ENCODE peak calls at places on chromosomes 13 and 19, in ten cellular contexts. V is EL; I is mesenchymal stem cell; W is stimulated activated CD4-positive, alpha-beta T cell treated with anti-CD3 and anti-CD28 coated beads, Interleukin-15, amount 100 ng/mL, for 1 hour; Q is MM.1S; N is NCI-H1105; L is effector CD4-positive, alpha-beta T cell; G is cortex of kidney; A is endothelial cell; S is A549. B is an unnamed sample.

GRCh38 chr13:46184277-46184699 is 2.3 kb upstream of the LCP1 start:
- DNase-seq in N (no peak), I (no peak), A (peak; percentile 55), V (peak; percentile 19), L (peak; percentile 65), S (peak; percentile 22), Q (peak; percentile 72), W (peak; percentile 58), G (no peak), B (no peak)

GRCh38 chr19:58009666-58010301 is 7.2 kb upstream of the ZNF606 start:
- DNase-seq in N (peak; percentile 83), W (peak; percentile 34), S (peak; percentile 77), Q (no peak), A (no peak), I (no peak), V (peak; percentile 80), G (no peak), L (peak; percentile 32), B (peak; percentile 3)

GRCh38 chr19:18428173-18428836 is 9.1 kb downstream of the SSBP4 start:
- DNase-seq in N (no peak), G (no peak), S (no peak), I (no peak), Q (no peak), V (no peak), A (no peak), L (no peak), W (no peak), B (no peak)

GRCh38 chr19:54312436-54313362 is at the start of gene LILRA5:
- DNase-seq in S (no peak), V (no peak), N (no peak), G (no peak), W (no peak), I (no peak), L (no peak), Q (no peak), A (no peak), B (no peak)

GRCh38 chr13:43057653-43058317 is 34.4 kb downstream of the DNAJC15 start:
- DNase-seq in W (no peak), I (peak; percentile 18), Q (no peak), L (peak; percentile 53), V (peak; percentile 42), A (peak; percentile 24), G (no peak), N (peak; percentile 14), S (no peak), B (no peak)

GRCh38 chr19:269241-269640 is 22.0 kb downstream of the PLPP2 start:
- DNase-seq in L (no peak), Q (no peak), I (no peak), A (no peak), G (no peak), W (no peak), N (no peak), V (no peak), S (no peak), B (no peak)

GRCh38 chr13:113879506-113880360 is 15.9 kb upstream of the GAS6 start:
- DNase-seq in G (no peak), V (no peak), S (no peak), L (no peak), A (no peak), W (no peak), I (no peak), Q (peak; percentile 61), N (no peak), B (no peak)

GRCh38 chr19:35377656-35378055 is 6.8 kb downstream of the GPR42 start:
- DNase-seq in G (no peak), L (no peak), W (no peak), N (no peak), Q (no peak), S (no peak), V (no peak), I (no peak), A (no peak), B (no peak)

GRCh38 chr13:27919934-27920676 is at the start of gene PDX1:
- DNase-seq in G (no peak), V (peak; percentile 13), S (no peak), W (no peak), Q (no peak), A (peak; percentile 66), N (no peak), I (no peak), L (no peak), B (no peak)

GRCh38 chr19:7916137-7916907 is 1.7 kb downstream of the TGFBR3L start:
- DNase-seq in L (peak; percentile 39), A (no peak), W (no peak), I (peak; percentile 23), G (no peak), S (no peak), Q (peak; percentile 39), V (peak; percentile 32), N (peak; percentile 16), B (no peak)

GRCh38 chr13:25037057-25037813 is 58.7 kb upstream of the PABPC3 start:
- DNase-seq in S (peak; percentile 67), N (peak; percentile 31), Q (peak; percentile 45), L (peak; percentile 36), W (no peak), I (peak; percentile 65), A (peak; percentile 63), G (no peak), V (peak; percentile 56), B (no peak)

GRCh38 chr19:17450264-17451075 is 2.0 kb upstream of the TMEM221 start:
- DNase-seq in S (peak; percentile 73), Q (no peak), N (no peak), I (no peak), A (no peak), L (no peak), W (no peak), V (no peak), G (no peak), B (no peak)

GRCh38 chr19:21482863-21483276 is 22.5 kb upstream of the ZNF429 start:
- DNase-seq in I (no peak), G (no peak), A (peak; percentile 39), V (peak; percentile 7), Q (peak; percentile 31), L (peak; percentile 62), N (peak; percentile 45), W (peak; percentile 54), S (peak; percentile 12), B (no peak)

GRCh38 chr13:30618186-30618937 is 642 bp downstream of the USPL1 start:
- DNase-seq in A (no peak), S (no peak), N (no peak), W (no peak), I (peak; percentile 41), L (peak; percentile 7), V (no peak), G (no peak), Q (peak; percentile 12), B (no peak)

GRCh38 chr13:20826301-20826700 is 52.5 kb upstream of the EEF1AKMT1 start:
- DNase-seq in Q (no peak), A (no peak), S (no peak), N (no peak), I (no peak), L (no peak), W (no peak), V (no peak), G (no peak), B (no peak)

GRCh38 chr13:70390968-70391367 is 282.7 kb upstream of the KLHL1 start:
- DNase-seq in L (no peak), Q (no peak), A (no peak), V (no peak), N (no peak), I (no peak), W (no peak), G (no peak), S (no peak), B (no peak)

GRCh38 chr13:98265669-98266551 is 88.8 kb upstream of the RNF113B start:
- DNase-seq in W (no peak), N (no peak), A (no peak), Q (no peak), L (no peak), I (peak; percentile 25), S (no peak), G (no peak), V (no peak), B (no peak)

GRCh38 chr13:34833562-34834182 is 108.4 kb upstream of the NBEA start:
- DNase-seq in Q (no peak), G (no peak), S (peak; percentile 29), A (no peak), L (no peak), W (no peak), V (peak; percentile 76), I (peak; percentile 1), N (no peak), B (no peak)

GRCh38 chr19:2609389-2610116 is 92.9 kb downstream of the GNG7 start:
- DNase-seq in L (no peak), G (no peak), S (no peak), A (no peak), V (no peak), N (no peak), I (no peak), W (no peak), Q (peak; percentile 83), B (no peak)

GRCh38 chr19:51101171-51101865 is 6.9 kb downstream of the CTU1 start:
- DNase-seq in W (no peak), I (peak; percentile 40), S (no peak), N (peak; percentile 6), A (no peak), Q (no peak), G (no peak), V (no peak), L (no peak), B (no peak)

GRCh38 chr13:110187501-110188161 is 119.3 kb downstream of the COL4A1 start:
- DNase-seq in W (no peak), A (no peak), G (no peak), V (peak; percentile 59), Q (no peak), S (no peak), L (no peak), N (no peak), I (peak; percentile 72), B (no peak)

GRCh38 chr19:16071072-16071691 is 5.1 kb upstream of the TPM4 start:
- DNase-seq in G (no peak), N (no peak), L (no peak), V (no peak), W (no peak), A (no peak), I (no peak), Q (no peak), S (no peak), B (no peak)

GRCh38 chr19:1457031-1457739 is 7.3 kb downstream of the APC2 start:
- DNase-seq in G (no peak), S (no peak), V (no peak), A (no peak), L (no peak), I (no peak), N (no peak), W (no peak), Q (no peak), B (no peak)

GRCh38 chr13:93151277-93151676 is 75.3 kb upstream of the GPC6 start:
- DNase-seq in V (peak; percentile 46), S (no peak), W (no peak), L (no peak), A (no peak), Q (no peak), G (no peak), I (peak; percentile 70), N (no peak), B (no peak)

GRCh38 chr19:10043286-10043927 is 30.1 kb downstream of the RDH8 start:
- DNase-seq in L (no peak), I (peak; percentile 62), S (no peak), A (no peak), N (no peak), V (peak; percentile 31), Q (no peak), G (no peak), W (no peak), B (no peak)

GRCh38 chr13:97855570-97855970 is 97.9 kb upstream of the IPO5 start:
- DNase-seq in G (no peak), I (peak; percentile 87), L (no peak), N (peak; percentile 43), A (peak; percentile 38), S (peak; percentile 65), Q (peak; percentile 58), W (no peak), V (peak; percentile 80), B (peak; percentile 63)

GRCh38 chr19:16025108-16026101 is 50.9 kb upstream of the TPM4 start:
- DNase-seq in W (no peak), S (peak; percentile 64), A (peak; percentile 15), I (peak; percentile 31), G (no peak), L (no peak), V (peak; percentile 78), Q (peak; percentile 19), N (no peak), B (no peak)

GRCh38 chr13:50672025-50672424 is 171.5 kb downstream of the DLEU7 start:
- DNase-seq in L (no peak), V (peak; percentile 38), Q (no peak), S (no peak), W (no peak), N (no peak), I (no peak), A (no peak), G (no peak), B (no peak)

B was measured in NCI-H446 treated with DMSO at 0.1 percent for 48 hours.